ENCODE peak calls at places on chromosomes 3 and 15, in four cellular contexts. D is right cardiac atrium, A is HCT116, C is left ventricle myocardium inferior. L is an unnamed sample. For H3K4me1, the result is how much of the 10 kb centered on the place peaks cover.

GRCh38 chr3:76753599-76753998 is 286.3 kb upstream of the ROBO2 start:
- DNase-seq in D (no peak), C (no peak), A (no peak), L (no peak)

GRCh38 chr3:184874709-184875644 is 63.0 kb downstream of the VPS8 start:
- DNase-seq in C (no peak), D (no peak), A (peak), L (no peak)

GRCh38 chr3:139110072-139110830 is 65.6 kb upstream of the PRR23C start:
- DNase-seq in D (peak), C (peak), A (no peak), L (no peak)

GRCh38 chr3:139839659-139840058 is 95.3 kb upstream of the CLSTN2 start:
- DNase-seq in A (no peak), C (no peak), D (no peak), L (no peak)

GRCh38 chr3:171193693-171194092 is 167.2 kb upstream of the SLC2A2 start:
- DNase-seq in D (no peak), C (no peak), A (no peak), L (no peak)

GRCh38 chr3:153379516-153379915 is 217.5 kb downstream of the RAP2B start:
- DNase-seq in A (no peak), C (no peak), D (no peak), L (peak)

GRCh38 chr3:7461202-7461825 is 600.4 kb downstream of the GRM7 start:
- DNase-seq in A (no peak), C (no peak), D (no peak), L (no peak)

GRCh38 chr15:51775967-51776816 is 24.8 kb downstream of the TMOD2 start:
- DNase-seq in D (no peak), A (peak), C (no peak), L (peak)

GRCh38 chr3:122785231-122785630 is 8.4 kb downstream of the HSPBAP1 start:
- DNase-seq in A (no peak), D (no peak), C (no peak), L (no peak)

GRCh38 chr3:44069276-44069675 is 172.4 kb upstream of the TOPAZ1 start:
- DNase-seq in C (no peak), D (no peak), A (no peak), L (no peak)

GRCh38 chr15:89805241-89806216 is 9.1 kb downstream of the ANPEP start:
- DNase-seq in A (no peak), D (peak), C (no peak), L (peak)

GRCh38 chr3:159634414-159634813 is 354.2 kb upstream of the IL12A start:
- DNase-seq in D (no peak), C (no peak), A (no peak), L (peak)

GRCh38 chr3:195909645-195910498 is 1.5 kb upstream of the TNK2 start:
- DNase-seq in D (peak), C (peak), A (peak), L (peak)

DNA sequence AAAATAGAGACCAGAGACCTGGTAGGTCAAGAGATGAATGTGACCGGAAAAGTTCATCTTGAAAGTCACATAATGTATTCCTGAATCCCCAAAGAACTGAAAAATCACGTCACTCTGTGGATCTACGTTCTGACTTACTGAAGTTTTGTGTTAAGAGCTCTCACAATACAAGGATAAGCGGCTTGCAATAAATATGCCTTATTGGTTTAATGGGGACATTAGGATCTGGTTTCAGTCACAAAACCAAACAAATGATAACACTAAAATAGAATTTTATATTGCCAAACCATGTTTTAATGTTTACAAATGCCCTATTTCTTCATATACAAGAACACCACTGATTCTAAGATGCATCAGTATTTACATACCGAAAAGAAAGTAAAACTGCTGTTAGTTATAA is 164.2 kb downstream of the FMN1 start:
- DNase-seq in D (no peak), C (no peak), A (no peak), L (no peak)
- H3K4me1 ChIP-seq in D (under half), C (under half), A (under half), L (under half)

GRCh38 chr15:70086636-70087035 is 11.1 kb downstream of the TLE3 start:
- DNase-seq in A (no peak), C (no peak), D (no peak), L (no peak)

GRCh38 chr15:70087708-70088352 is 9.9 kb downstream of the TLE3 start:
- DNase-seq in C (no peak), A (no peak), D (no peak), L (no peak)

GRCh38 chr15:70088887-70089691 is 8.6 kb downstream of the TLE3 start:
- DNase-seq in A (no peak), C (peak), D (peak), L (no peak)

GRCh38 chr15:70089692-70089971 is 8.1 kb downstream of the TLE3 start:
- DNase-seq in A (no peak), D (no peak), C (no peak), L (no peak)

DNA sequence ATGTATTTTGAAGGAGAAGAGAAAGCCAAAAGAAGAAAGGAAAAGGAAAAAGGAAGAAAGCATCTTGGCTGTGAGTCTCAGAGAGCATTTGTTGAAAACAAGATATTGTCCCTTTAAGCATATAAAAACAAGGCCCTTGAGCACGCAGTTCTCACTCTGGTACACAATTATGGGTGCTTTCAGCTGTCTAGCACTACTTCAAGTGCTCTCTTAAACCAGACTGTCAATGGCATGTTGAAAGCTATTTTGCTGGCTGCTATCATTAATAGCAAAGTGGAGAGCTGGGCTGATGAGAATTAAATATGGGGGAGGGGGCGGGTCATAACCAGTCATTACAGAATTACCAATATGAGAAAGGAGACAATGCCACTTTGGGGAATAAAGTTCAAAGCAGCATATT is 9.3 kb downstream of the TLE3 start:
- DNase-seq in D (no peak), A (no peak), C (no peak), L (no peak)
- H3K4me1 ChIP-seq in D (under half), A (under half), C (half or more), L (under half)

GRCh38 chr3:30640856-30641255 is 34.5 kb downstream of the TGFBR2 start:
- DNase-seq in C (no peak), D (no peak), A (no peak), L (no peak)
- H3K4me1 ChIP-seq in C (half or more), D (under half), A (under half), L (under half)

GRCh38 chr3:66629431-66630368 is 128.9 kb upstream of the LRIG1 start:
- DNase-seq in C (no peak), A (no peak), D (no peak), L (no peak)

GRCh38 chr3:66633982-66634381 is 133.2 kb upstream of the LRIG1 start:
- DNase-seq in C (no peak), D (no peak), A (no peak), L (no peak)

GRCh38 chr3:66638717-66639116 is 137.9 kb upstream of the LRIG1 start:
- DNase-seq in D (no peak), C (no peak), A (peak), L (no peak)

GRCh38 chr3:66633564-66633963 is 132.7 kb upstream of the LRIG1 start:
- DNase-seq in C (no peak), D (no peak), A (no peak), L (no peak)
- H3K4me1 ChIP-seq in C (under half), D (under half), A (under half), L (under half)

DNA sequence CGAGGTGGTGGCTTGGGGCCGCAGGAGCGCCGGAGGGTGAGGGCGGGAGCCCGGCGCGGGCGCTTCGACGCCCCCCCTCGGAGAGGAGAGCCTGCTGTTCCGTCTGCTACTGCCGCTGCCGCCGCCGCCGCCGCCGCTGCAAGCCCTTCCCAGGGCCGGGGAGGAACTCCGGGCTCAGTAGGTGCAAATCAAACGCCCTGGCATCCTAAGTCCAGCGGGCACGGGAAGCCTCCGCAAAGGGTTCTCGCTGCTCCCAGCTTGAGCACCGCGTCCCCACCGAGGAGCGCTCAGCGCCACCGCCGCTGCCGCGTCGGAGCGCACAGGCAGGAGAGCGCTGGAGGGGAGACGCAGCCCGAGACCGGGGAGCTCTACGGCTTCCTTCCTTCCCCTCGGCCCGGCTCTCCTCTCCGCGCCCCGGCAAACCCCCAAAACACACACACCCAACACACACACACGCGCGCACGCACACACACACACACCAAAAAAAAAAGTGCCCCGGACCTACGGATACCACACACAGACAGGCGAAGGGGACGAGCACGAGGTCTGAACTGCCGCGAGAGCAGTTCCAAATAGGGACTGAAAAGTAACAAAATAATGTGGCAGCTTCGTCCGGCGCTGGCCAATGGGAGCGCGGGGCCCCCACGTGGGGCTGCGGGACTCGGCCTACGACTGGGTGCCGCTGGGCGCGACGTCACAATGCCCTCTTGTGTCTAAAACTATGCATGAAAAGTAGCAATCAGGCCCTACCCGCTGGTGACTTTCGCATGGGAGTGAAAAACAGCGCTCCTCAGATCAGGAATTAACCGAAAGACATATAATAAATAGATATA is at the start of gene TLE3:
- DNase-seq in C (peak), D (peak), A (peak), L (peak)
- H3K4me1 ChIP-seq in C (half or more), D (under half), A (under half), L (under half)

DNA sequence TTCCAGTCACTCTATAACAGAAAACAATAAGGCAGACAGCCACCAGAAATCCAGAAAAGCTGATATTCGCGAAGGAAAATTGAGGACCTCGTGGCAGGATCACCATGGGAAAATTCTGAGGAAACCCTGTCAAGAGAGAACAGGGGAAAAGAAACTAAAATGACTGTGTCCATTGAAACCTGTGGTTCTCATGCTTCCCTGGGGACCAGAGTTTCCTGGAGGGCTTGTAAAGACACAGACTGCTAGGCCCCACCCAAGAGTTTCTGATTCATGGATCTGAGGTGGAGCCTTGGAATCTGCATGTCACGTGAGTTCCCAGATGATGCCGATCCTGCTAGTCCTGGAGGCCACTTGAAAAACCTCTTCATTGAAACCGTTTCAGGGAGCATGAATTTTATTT is 420.5 kb downstream of the EPHB1 start:
- DNase-seq in C (no peak), A (no peak), D (no peak), L (no peak)
- H3K4me1 ChIP-seq in C (under half), A (under half), D (under half), L (under half)

GRCh38 chr3:146404451-146404850 is 64.9 kb downstream of the PLSCR2 start:
- DNase-seq in A (no peak), D (no peak), C (no peak), L (peak)
- H3K4me1 ChIP-seq in A (under half), D (under half), C (under half), L (under half)

DNA sequence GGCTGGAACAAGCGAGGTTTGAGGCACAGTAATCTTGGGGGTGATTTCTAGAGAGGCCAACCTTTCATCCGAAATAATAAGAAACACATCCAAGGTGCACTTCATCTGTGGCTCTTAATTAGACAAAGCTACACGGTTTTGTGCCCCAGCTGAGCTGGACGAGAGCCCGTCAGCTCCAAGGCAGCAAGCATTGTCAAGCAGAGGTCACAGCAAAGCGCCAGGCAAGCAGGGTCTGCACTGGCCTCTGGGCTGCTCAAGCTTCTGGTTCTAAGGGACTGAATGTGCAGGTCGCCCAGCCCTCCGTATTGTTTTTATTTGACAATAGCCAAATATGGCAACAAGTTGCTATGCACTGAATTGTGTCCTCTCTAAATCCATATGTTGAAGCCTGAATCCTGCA is 123.2 kb downstream of the CHSY1 start:
- DNase-seq in C (no peak), D (no peak), A (no peak), L (no peak)
- H3K4me1 ChIP-seq in C (under half), D (under half), A (under half), L (half or more)

GRCh38 chr15:71051539-71051938 is 63.7 kb upstream of the THSD4 start:
- DNase-seq in D (peak), A (no peak), C (peak), L (no peak)

GRCh38 chr15:71048913-71049675 is 66.2 kb upstream of the THSD4 start:
- DNase-seq in A (no peak), D (no peak), C (no peak), L (peak)

GRCh38 chr15:71049706-71050422 is 65.4 kb upstream of the THSD4 start:
- DNase-seq in C (no peak), D (no peak), A (no peak), L (no peak)

GRCh38 chr15:71052356-71052755 is 62.9 kb upstream of the THSD4 start:
- DNase-seq in A (no peak), D (no peak), C (no peak), L (no peak)

GRCh38 chr15:71050461-71050860 is 64.8 kb upstream of the THSD4 start:
- DNase-seq in A (no peak), D (no peak), C (no peak), L (no peak)
- H3K4me1 ChIP-seq in A (under half), D (under half), C (under half), L (under half)

GRCh38 chr3:39980781-39981180 is 171.4 kb downstream of the MYRIP start:
- DNase-seq in D (no peak), C (no peak), A (no peak), L (no peak)

GRCh38 chr3:39977058-39977794 is 167.8 kb downstream of the MYRIP start:
- DNase-seq in C (no peak), D (no peak), A (no peak), L (no peak)

GRCh38 chr3:39980021-39980420 is 170.6 kb downstream of the MYRIP start:
- DNase-seq in A (no peak), D (no peak), C (no peak), L (no peak)

GRCh38 chr3:39981547-39982184 is 172.3 kb downstream of the MYRIP start:
- DNase-seq in A (no peak), C (no peak), D (no peak), L (no peak)

GRCh38 chr3:39978293-39978692 is 168.9 kb downstream of the MYRIP start:
- DNase-seq in C (no peak), D (peak), A (no peak), L (no peak)
- H3K4me1 ChIP-seq in C (under half), D (under half), A (under half), L (under half)